ENCODE peak calls at places on chromosomes 5 and 9, in ten cellular contexts. G is Caco-2; N is nephron progenitor cell; S is mesothelial cell of epicardium; W is fibroblast of the aortic adventitia; A is activated CD8-positive, alpha-beta T cell treated with anti-CD3 and anti-CD28 coated beads for 36 hours; J is cardiac muscle cell; O is HFFc6; X is NB4; Z is body of pancreas. M is an unnamed sample.

GRCh38 chr5:106415541-106415940 is 1255.2 kb downstream of the EFNA5 start:
- DNase-seq in G (no peak), N (no peak), S (no peak), W (peak), A (no peak), J (peak), O (no peak), X (no peak), Z (no peak), M (peak)

GRCh38 chr5:176364765-176365662 is at the start of gene ARL10:
- DNase-seq in G (peak), N (peak), S (peak), W (peak), A (peak), J (peak), O (no peak), X (no peak), Z (no peak), M (no peak)

GRCh38 chr9:130287736-130288135 is 22.2 kb downstream of the HMCN2 start:
- DNase-seq in G (no peak), N (no peak), S (no peak), W (no peak), A (no peak), J (no peak), O (no peak), X (no peak), Z (no peak), M (no peak)

GRCh38 chr5:78745985-78746384 is 97.4 kb upstream of the LHFPL2 start:
- DNase-seq in G (no peak), N (no peak), S (no peak), W (peak), A (no peak), J (no peak), O (peak), X (no peak), Z (no peak), M (no peak)

GRCh38 chr5:134787692-134788091 is 29.1 kb downstream of the DDX46 start:
- DNase-seq in G (no peak), N (no peak), S (no peak), W (no peak), A (no peak), J (no peak), O (no peak), X (no peak), Z (no peak), M (no peak)

GRCh38 chr9:20040991-20041606 is 252.3 kb upstream of the SLC24A2 start:
- DNase-seq in G (no peak), N (no peak), S (no peak), W (no peak), A (no peak), J (no peak), O (no peak), X (no peak), Z (no peak), M (no peak)

GRCh38 chr9:115276621-115277020 is 158.7 kb upstream of the TNC start:
- DNase-seq in G (no peak), N (no peak), S (no peak), W (peak), A (no peak), J (peak), O (no peak), X (no peak), Z (no peak), M (no peak)

GRCh38 chr5:149141957-149142851 is 911 bp downstream of the ABLIM3 start:
- DNase-seq in G (no peak), N (no peak), S (no peak), W (no peak), A (no peak), J (peak), O (no peak), X (peak), Z (no peak), M (no peak)

GRCh38 chr9:126677188-126678084 is 63.7 kb downstream of the LMX1B start:
- DNase-seq in G (no peak), N (no peak), S (no peak), W (no peak), A (no peak), J (no peak), O (no peak), X (no peak), Z (no peak), M (no peak)

GRCh38 chr5:41747291-41747690 is 122.9 kb downstream of the OXCT1 start:
- DNase-seq in G (no peak), N (no peak), S (no peak), W (peak), A (no peak), J (peak), O (peak), X (no peak), Z (no peak), M (peak)

GRCh38 chr5:78405820-78406750 is 45.7 kb downstream of the SCAMP1 start:
- DNase-seq in G (no peak), N (no peak), S (no peak), W (peak), A (no peak), J (peak), O (peak), X (no peak), Z (no peak), M (no peak)

GRCh38 chr5:162768962-162769464 is 668.4 kb upstream of the CCNG1 start:
- DNase-seq in G (no peak), N (peak), S (no peak), W (no peak), A (no peak), J (no peak), O (no peak), X (peak), Z (no peak), M (no peak)

GRCh38 chr9:118631956-118632355 is 737.3 kb downstream of the BRINP1 start:
- DNase-seq in G (no peak), N (no peak), S (no peak), W (no peak), A (no peak), J (no peak), O (no peak), X (no peak), Z (no peak), M (no peak)

GRCh38 chr9:99368341-99369326 is 146.6 kb downstream of the SEC61B start:
- DNase-seq in G (no peak), N (peak), S (no peak), W (peak), A (peak), J (peak), O (peak), X (peak), Z (peak), M (no peak)

GRCh38 chr9:133006731-133007352 is 24.0 kb upstream of the GTF3C5 start:
- DNase-seq in G (no peak), N (no peak), S (no peak), W (no peak), A (no peak), J (no peak), O (no peak), X (no peak), Z (no peak), M (no peak)

GRCh38 chr9:81596671-81597426 is 92.5 kb downstream of the TLE1 start:
- DNase-seq in G (no peak), N (no peak), S (no peak), W (no peak), A (no peak), J (peak), O (no peak), X (no peak), Z (no peak), M (no peak)

GRCh38 chr9:19748278-19749126 is 40.3 kb downstream of the SLC24A2 start:
- DNase-seq in G (no peak), N (no peak), S (no peak), W (peak), A (no peak), J (peak), O (no peak), X (peak), Z (no peak), M (no peak)

GRCh38 chr5:1951165-1951816 is 68.6 kb upstream of the IRX4 start:
- DNase-seq in G (no peak), N (no peak), S (no peak), W (no peak), A (no peak), J (no peak), O (no peak), X (no peak), Z (no peak), M (no peak)

GRCh38 chr5:180831139-180832080 is 28.8 kb upstream of the MGAT1 start:
- DNase-seq in G (peak), N (peak), S (peak), W (peak), A (peak), J (peak), O (peak), X (peak), Z (peak), M (peak)

GRCh38 chr5:115624994-115625393 is 842 bp downstream of the TMED7 start:
- DNase-seq in G (no peak), N (no peak), S (no peak), W (no peak), A (no peak), J (no peak), O (no peak), X (no peak), Z (no peak), M (no peak)

GRCh38 chr9:1871486-1872181 is 143.5 kb upstream of the SMARCA2 start:
- DNase-seq in G (peak), N (no peak), S (no peak), W (peak), A (peak), J (peak), O (no peak), X (peak), Z (no peak), M (no peak)

GRCh38 chr5:140118294-140118936 is 4.5 kb downstream of the PURA start:
- DNase-seq in G (no peak), N (no peak), S (no peak), W (no peak), A (no peak), J (no peak), O (no peak), X (no peak), Z (no peak), M (no peak)
- TF ChIP-seq CTCF in G (no peak), N (no peak), S (no peak), W (peak), A (no peak), J (peak), O (no peak), X (peak), Z (no peak), M (no peak)

GRCh38 chr5:66769839-66770617 is 173.8 kb downstream of the MAST4 start:
- DNase-seq in G (peak), N (peak), S (no peak), W (peak), A (peak), J (peak), O (peak), X (peak), Z (no peak), M (no peak)
- TF ChIP-seq CTCF in G (peak), N (peak), S (no peak), W (peak), A (no peak), J (peak), O (peak), X (no peak), Z (no peak), M (no peak)

DNA sequence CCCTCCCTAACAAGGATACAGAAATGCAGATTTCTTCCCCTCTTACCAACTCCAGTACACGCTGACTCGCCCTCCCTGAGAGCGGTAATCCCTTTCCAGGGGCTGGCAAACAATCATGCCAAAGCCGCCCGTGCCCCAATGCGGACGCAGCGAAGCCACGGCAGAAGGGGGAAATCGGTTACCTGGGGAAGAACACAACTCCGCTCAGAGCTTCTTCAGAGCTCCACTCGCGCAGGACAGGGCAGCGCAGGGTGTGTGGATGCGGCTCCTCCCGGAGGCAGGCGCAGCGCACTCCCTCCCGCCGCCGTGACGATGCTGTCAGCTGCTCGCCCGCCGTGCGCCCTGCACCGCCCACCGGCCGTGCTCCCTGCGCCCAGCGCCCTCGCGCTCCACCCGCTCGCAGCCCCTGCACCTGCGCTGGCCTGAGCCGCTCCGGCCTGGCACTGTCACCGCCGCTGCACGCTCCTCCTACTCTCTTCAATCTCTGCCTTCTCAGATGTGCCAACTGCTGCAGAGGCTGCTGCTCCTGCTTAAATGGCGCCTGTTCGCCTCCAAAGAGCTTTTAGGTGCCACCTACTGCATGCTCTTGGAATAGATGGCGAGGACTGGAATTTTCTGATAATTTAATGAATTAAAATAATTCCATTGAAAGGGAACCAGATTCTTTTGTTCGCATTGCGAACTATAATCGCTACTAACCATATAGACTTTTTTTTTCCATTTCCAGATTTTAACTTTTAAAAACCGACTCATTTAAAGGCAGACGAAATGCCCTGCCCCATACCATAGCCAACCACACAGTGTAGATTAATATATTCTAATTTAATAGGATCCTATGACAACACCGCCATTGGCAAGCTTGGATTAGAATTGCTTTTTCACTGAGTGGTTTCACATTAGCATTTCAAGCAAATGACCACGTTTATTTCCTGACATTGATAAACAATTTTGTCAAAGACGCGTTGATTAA is at the start of gene DIRAS2:
- DNase-seq in G (peak), N (peak), S (peak), W (peak), A (peak), J (peak), O (peak), X (no peak), Z (peak), M (peak)
- TF ChIP-seq CTCF in G (peak), N (peak), S (peak), W (peak), A (no peak), J (peak), O (peak), X (no peak), Z (peak), M (peak)

DNA sequence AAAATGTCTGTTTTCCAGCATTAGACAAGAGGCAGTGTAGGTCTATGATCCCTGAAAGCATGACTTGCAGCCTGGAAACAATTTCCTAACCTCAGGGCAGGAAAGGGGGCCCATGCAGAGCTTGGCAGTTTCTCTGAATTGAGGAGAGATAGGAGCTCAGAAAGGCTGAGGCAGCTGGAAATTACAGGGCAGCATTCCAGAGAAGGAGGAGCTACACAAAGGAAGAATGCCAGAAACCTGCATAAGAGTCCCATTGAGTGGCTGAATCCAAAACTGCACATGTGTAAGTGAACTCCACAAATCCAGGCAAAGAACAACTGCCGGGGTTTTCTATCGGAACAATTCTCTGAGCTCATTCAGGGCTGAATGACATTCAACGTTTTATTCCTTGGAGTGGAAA is 346.8 kb downstream of the PIK3R1 start:
- DNase-seq in G (no peak), N (no peak), S (peak), W (peak), A (no peak), J (peak), O (peak), X (no peak), Z (peak), M (no peak)
- TF ChIP-seq CTCF in G (no peak), N (no peak), S (no peak), W (no peak), A (no peak), J (no peak), O (no peak), X (no peak), Z (no peak), M (no peak)

GRCh38 chr5:80491296-80491695 is 3.4 kb downstream of the FAM151B start:
- DNase-seq in G (no peak), N (no peak), S (no peak), W (no peak), A (no peak), J (no peak), O (no peak), X (no peak), Z (no peak), M (no peak)

GRCh38 chr5:80492741-80493140 is 4.8 kb downstream of the FAM151B start:
- DNase-seq in G (no peak), N (no peak), S (no peak), W (no peak), A (no peak), J (no peak), O (no peak), X (no peak), Z (no peak), M (no peak)

GRCh38 chr5:80495891-80496290 is 8.0 kb downstream of the FAM151B start:
- DNase-seq in G (no peak), N (no peak), S (no peak), W (no peak), A (no peak), J (no peak), O (no peak), X (no peak), Z (no peak), M (no peak)
- TF ChIP-seq CTCF in G (no peak), N (no peak), S (no peak), W (no peak), A (no peak), J (no peak), O (no peak), X (no peak), Z (no peak), M (no peak)

DNA sequence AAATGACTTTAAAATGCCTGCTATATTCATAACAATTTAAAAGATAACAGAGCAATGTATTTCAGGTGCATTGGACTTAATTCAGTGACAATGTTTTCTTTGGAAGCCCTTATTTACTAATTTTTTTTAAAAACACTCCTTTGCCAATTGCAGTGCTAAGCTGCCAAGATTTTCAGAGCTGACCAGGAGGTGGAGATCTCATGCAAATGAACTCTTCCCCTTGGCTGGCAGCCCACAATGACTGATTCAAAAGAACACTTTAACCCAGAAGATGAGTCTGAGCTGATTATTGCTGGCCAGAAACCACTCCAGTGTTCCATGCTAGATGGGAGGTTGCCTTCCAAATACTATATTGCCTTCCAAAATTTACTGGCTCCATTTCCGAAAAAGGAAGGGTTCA is 128.3 kb upstream of the CCNH start:
- DNase-seq in G (peak), N (no peak), S (peak), W (peak), A (no peak), J (peak), O (peak), X (peak), Z (peak), M (peak)
- TF ChIP-seq CTCF in G (no peak), N (no peak), S (no peak), W (no peak), A (no peak), J (no peak), O (no peak), X (no peak), Z (no peak), M (no peak)

GRCh38 chr5:22708770-22709328 is 144.3 kb downstream of the CDH12 start:
- DNase-seq in G (no peak), N (peak), S (no peak), W (no peak), A (no peak), J (no peak), O (no peak), X (no peak), Z (no peak), M (no peak)
- TF ChIP-seq CTCF in G (peak), N (peak), S (no peak), W (no peak), A (no peak), J (no peak), O (no peak), X (no peak), Z (no peak), M (no peak)

DNA sequence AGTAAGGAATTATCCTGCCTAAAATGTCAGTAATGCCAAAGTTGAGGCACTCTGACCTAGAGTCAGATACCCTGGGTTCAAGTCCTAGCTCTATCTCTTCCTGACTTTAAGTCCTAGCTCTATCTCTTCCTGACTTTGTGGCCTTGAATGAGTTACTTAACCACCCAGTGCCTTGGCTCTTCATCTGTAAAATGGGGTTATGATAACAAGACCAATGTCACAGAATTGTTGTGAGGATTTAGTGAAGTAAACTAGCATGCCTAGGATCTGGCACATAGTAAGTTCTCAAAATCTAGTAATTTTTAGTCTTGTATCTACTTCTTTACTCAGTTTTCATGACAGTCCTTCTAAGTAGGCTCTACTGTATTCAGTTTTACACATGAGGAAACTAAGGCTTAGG is 2.0 kb downstream of the TRIM32 start:
- DNase-seq in G (no peak), N (no peak), S (no peak), W (no peak), A (no peak), J (no peak), O (no peak), X (no peak), Z (no peak), M (no peak)
- TF ChIP-seq CTCF in G (no peak), N (no peak), S (no peak), W (no peak), A (no peak), J (no peak), O (no peak), X (no peak), Z (no peak), M (no peak)

M was measured in Calu3.